ENCODE peak calls at places on chromosomes 4 and X, in five cellular contexts. X is mucosa of gallbladder, M is tibial nerve, L is KG1, K is neural crest cell. Y is an unnamed sample.

GRCh38 chr4:113998531-113998930 is 19.1 kb upstream of the ARSJ start:
- DNase-seq in L (no peak), M (no peak), X (no peak), K (no peak), Y (no peak)

GRCh38 chr4:7260569-7260968 is 68.2 kb downstream of the SORCS2 start:
- DNase-seq in K (no peak), M (no peak), X (no peak), L (no peak), Y (no peak)

GRCh38 chr4:154779362-154779947 is 1.6 kb upstream of the RBM46 start:
- DNase-seq in M (no peak), X (no peak), K (no peak), L (no peak), Y (no peak)

GRCh38 chrX:10749113-10749512 is 128.7 kb upstream of the MID1 start:
- DNase-seq in X (no peak), K (no peak), L (no peak), M (no peak), Y (no peak)

GRCh38 chrX:103356023-103356798 is at the start of gene TCEAL9:
- DNase-seq in K (peak; percentile 19), M (peak; percentile 65), X (peak; percentile 67), L (no peak), Y (peak; percentile 47)

GRCh38 chr4:34108456-34108855 is 2135.9 kb downstream of the ARAP2 start:
- DNase-seq in K (no peak), X (no peak), M (no peak), L (no peak), Y (no peak)

GRCh38 chr4:72448231-72448630 is 120.8 kb downstream of the ADAMTS3 start:
- DNase-seq in K (no peak), X (no peak), M (no peak), L (no peak), Y (no peak)

GRCh38 chr4:18815779-18816173 is 794.2 kb upstream of the LCORL start:
- DNase-seq in L (no peak), X (no peak), K (no peak), M (no peak), Y (no peak)

GRCh38 chr4:42612898-42613297 is 44.0 kb downstream of the ATP8A1 start:
- DNase-seq in X (no peak), M (no peak), K (no peak), L (no peak), Y (no peak)

GRCh38 chrX:133229361-133229760 is 11.2 kb upstream of the TFDP3 start:
- DNase-seq in L (no peak), M (no peak), X (no peak), K (no peak), Y (no peak)

GRCh38 chr4:186699881-186700397 is 23.7 kb downstream of the FAT1 start:
- DNase-seq in M (no peak), K (no peak), L (no peak), X (no peak), Y (no peak)